ENCODE peak calls at places on chromosomes 3 and 15, in four cellular contexts. One of them, this sample, is unnamed.

GRCh38 chr3:3189961-3190360 is 10.5 kb upstream of the CRBN start:
- DNase-seq in GM12892: no peak
- DNase-seq in HepG2: no peak
- DNase-seq in GM12878: no peak
- DNase-seq in this sample: no peak

GRCh38 chr3:11717768-11718581 is 74.3 kb upstream of the VGLL4 start:
- DNase-seq in GM12892: no peak
- DNase-seq in HepG2: peak; percentile 53
- DNase-seq in GM12878: no peak
- DNase-seq in this sample: no peak

GRCh38 chr15:59611277-59612260 is at the start of gene GCNT3:
- DNase-seq in GM12892: no peak
- DNase-seq in HepG2: peak; percentile 90
- DNase-seq in GM12878: no peak
- DNase-seq in this sample: no peak

GRCh38 chr15:41930221-41930866 is 36.5 kb upstream of the SPTBN5 start:
- DNase-seq in GM12892: no peak
- DNase-seq in HepG2: peak; percentile 15
- DNase-seq in GM12878: peak; percentile 17
- DNase-seq in this sample: no peak

GRCh38 chr3:54294214-54294613 is 171.9 kb downstream of the CACNA2D3 start:
- DNase-seq in GM12892: no peak
- DNase-seq in HepG2: no peak
- DNase-seq in GM12878: no peak
- DNase-seq in this sample: no peak

GRCh38 chr3:150922611-150923010 is 17.4 kb upstream of the MINDY4B start:
- DNase-seq in GM12892: no peak
- DNase-seq in HepG2: no peak
- DNase-seq in GM12878: no peak
- DNase-seq in this sample: no peak

GRCh38 chr15:97652700-97653167 is 307.8 kb upstream of the ARRDC4 start:
- DNase-seq in GM12892: no peak
- DNase-seq in HepG2: no peak
- DNase-seq in GM12878: no peak
- DNase-seq in this sample: no peak

GRCh38 chr3:159941043-159941994 is 47.3 kb upstream of the IL12A start:
- DNase-seq in GM12892: no peak
- DNase-seq in HepG2: no peak
- DNase-seq in GM12878: no peak
- DNase-seq in this sample: no peak

GRCh38 chr15:101151286-101151685 is 100.6 kb downstream of the CHSY1 start:
- DNase-seq in GM12892: no peak
- DNase-seq in HepG2: no peak
- DNase-seq in GM12878: no peak
- DNase-seq in this sample: no peak

GRCh38 chr3:69838217-69838616 is 99.0 kb downstream of the MITF start:
- DNase-seq in GM12892: no peak
- DNase-seq in HepG2: no peak
- DNase-seq in GM12878: no peak
- DNase-seq in this sample: no peak

GRCh38 chr3:188749010-188749617 is 422.7 kb upstream of the TPRG1 start:
- DNase-seq in GM12892: no peak
- DNase-seq in HepG2: no peak
- DNase-seq in GM12878: no peak
- DNase-seq in this sample: no peak

GRCh38 chr15:45457641-45458539 is 64.7 kb downstream of the SLC30A4 start:
- DNase-seq in GM12892: no peak
- DNase-seq in HepG2: peak; percentile 77
- DNase-seq in GM12878: peak; percentile 69
- DNase-seq in this sample: no peak

GRCh38 chr15:40397688-40398412 is 7.7 kb upstream of the IVD start:
- DNase-seq in GM12892: no peak
- DNase-seq in HepG2: no peak
- DNase-seq in GM12878: no peak
- DNase-seq in this sample: no peak

GRCh38 chr15:27249046-27249722 is 278.2 kb downstream of the GABRG3 start:
- DNase-seq in GM12892: no peak
- DNase-seq in HepG2: no peak
- DNase-seq in GM12878: no peak
- DNase-seq in this sample: no peak

GRCh38 chr3:171963546-171963945 is 75.8 kb upstream of the FNDC3B start:
- DNase-seq in GM12892: no peak
- DNase-seq in HepG2: no peak
- DNase-seq in GM12878: no peak
- DNase-seq in this sample: no peak

GRCh38 chr3:48684480-48685143 is 1.1 kb downstream of the NCKIPSD start:
- DNase-seq in GM12892: no peak
- DNase-seq in HepG2: no peak
- DNase-seq in GM12878: no peak
- DNase-seq in this sample: peak; percentile 40

GRCh38 chr3:15427981-15428380 is 583 bp downstream of the EAF1 start:
- DNase-seq in GM12892: no peak
- DNase-seq in HepG2: peak; percentile 35
- DNase-seq in GM12878: no peak
- DNase-seq in this sample: no peak

DNA sequence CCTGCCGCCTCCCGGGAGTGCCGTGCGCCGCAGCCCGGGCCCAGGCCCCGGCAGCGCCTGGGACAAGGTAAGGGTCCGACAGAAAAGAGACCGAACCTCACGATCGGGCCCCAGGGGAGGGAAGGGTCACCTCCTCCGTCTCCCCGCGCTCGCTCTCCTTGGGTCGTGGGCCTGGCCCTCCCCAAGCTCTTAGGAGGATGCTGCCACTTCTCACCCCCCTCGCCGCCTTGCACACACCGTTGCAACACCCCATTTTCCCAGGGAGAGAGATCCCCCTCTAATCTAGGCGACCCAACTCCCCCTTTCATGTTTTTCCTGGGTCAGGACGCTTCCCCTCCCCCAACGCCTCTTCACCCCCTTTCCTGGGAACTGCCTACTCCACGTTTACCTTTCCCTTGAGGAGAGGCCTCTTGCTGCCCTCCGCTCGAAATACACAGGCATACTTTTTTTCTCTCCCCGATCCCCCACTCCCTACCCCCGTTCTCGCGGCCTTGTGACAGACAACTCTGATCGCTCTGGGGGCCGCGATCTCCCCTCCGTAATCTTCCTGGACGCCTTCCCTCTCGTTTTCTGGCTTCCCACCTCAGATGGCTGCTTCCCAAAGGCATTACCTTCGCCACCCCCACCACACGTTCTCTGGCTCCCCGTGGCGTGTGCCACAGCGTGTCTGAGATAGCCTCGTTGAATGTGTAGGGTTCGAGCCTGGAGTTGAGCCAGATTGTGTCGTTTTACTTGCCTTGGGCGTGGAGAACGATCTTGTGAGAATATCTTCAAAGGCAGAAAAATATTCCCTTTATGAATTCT is 698 bp downstream of the SETD5 start:
- DNase-seq in GM12892: no peak
- DNase-seq in HepG2: peak; percentile 40
- DNase-seq in GM12878: no peak
- DNase-seq in this sample: no peak
- TF ChIP-seq POLR2A in GM12892: peak; percentile 11
- TF ChIP-seq POLR2A in HepG2: no peak
- TF ChIP-seq POLR2A in GM12878: peak; percentile 56
- TF ChIP-seq POLR2A in this sample: no peak

GRCh38 chr3:31268868-31269267 is 263.9 kb upstream of the STT3B start:
- DNase-seq in GM12892: no peak
- DNase-seq in HepG2: no peak
- DNase-seq in GM12878: no peak
- DNase-seq in this sample: no peak
- TF ChIP-seq TAF1 in GM12892: no peak
- TF ChIP-seq TAF1 in HepG2: no peak
- TF ChIP-seq TAF1 in GM12878: no peak
- TF ChIP-seq TAF1 in this sample: no peak

GRCh38 chr15:39140060-39140604 is 440.7 kb upstream of the THBS1 start:
- DNase-seq in GM12892: no peak
- DNase-seq in HepG2: peak; percentile 67
- DNase-seq in GM12878: no peak
- DNase-seq in this sample: no peak
- TF ChIP-seq POLR2A in GM12892: no peak
- TF ChIP-seq POLR2A in HepG2: no peak
- TF ChIP-seq POLR2A in GM12878: no peak
- TF ChIP-seq POLR2A in this sample: no peak

GRCh38 chr3:192128922-192129321 is 598.4 kb downstream of the FGF12 start:
- DNase-seq in GM12892: no peak
- DNase-seq in HepG2: peak; percentile 5
- DNase-seq in GM12878: peak; percentile 44
- DNase-seq in this sample: no peak

GRCh38 chr3:192128060-192128459 is 599.3 kb downstream of the FGF12 start:
- DNase-seq in GM12892: no peak
- DNase-seq in HepG2: no peak
- DNase-seq in GM12878: peak; percentile 7
- DNase-seq in this sample: no peak

GRCh38 chr3:192129586-192129985 is 597.8 kb downstream of the FGF12 start:
- DNase-seq in GM12892: no peak
- DNase-seq in HepG2: no peak
- DNase-seq in GM12878: no peak
- DNase-seq in this sample: no peak

GRCh38 chr3:192133271-192133670 is 594.1 kb downstream of the FGF12 start:
- DNase-seq in GM12892: no peak
- DNase-seq in HepG2: no peak
- DNase-seq in GM12878: no peak
- DNase-seq in this sample: no peak

DNA sequence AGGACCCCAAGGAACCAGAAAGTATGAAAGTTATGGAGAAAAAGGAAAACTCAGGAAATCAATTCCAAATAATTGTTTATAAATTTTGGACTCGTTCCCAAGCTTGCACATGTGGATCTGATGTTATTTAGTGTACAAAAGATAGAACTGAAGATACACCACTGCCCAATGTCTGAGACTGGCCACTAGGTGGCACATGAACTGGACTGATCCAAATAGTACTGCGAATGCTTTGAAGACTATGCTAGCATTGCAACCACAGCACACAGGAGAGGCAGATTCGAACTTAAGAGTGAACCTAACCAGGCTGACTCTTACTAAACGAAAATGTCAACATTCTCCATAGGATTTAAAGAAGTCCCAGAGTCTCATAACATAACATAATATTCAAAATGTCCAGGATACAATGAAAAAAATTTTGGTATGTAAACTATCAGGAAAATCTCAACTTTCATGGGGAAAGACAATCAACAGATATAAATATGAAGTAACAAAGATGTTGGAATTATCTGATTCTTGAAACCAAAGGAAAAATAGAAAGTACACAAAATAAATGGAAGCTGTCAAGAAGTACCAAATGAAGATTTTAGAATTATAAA is 596.7 kb downstream of the FGF12 start:
- DNase-seq in GM12892: no peak
- DNase-seq in HepG2: peak; percentile 42
- DNase-seq in GM12878: peak; percentile 13
- DNase-seq in this sample: no peak
- TF ChIP-seq TAF1 in GM12892: no peak
- TF ChIP-seq TAF1 in HepG2: no peak
- TF ChIP-seq TAF1 in GM12878: no peak
- TF ChIP-seq TAF1 in this sample: no peak

DNA sequence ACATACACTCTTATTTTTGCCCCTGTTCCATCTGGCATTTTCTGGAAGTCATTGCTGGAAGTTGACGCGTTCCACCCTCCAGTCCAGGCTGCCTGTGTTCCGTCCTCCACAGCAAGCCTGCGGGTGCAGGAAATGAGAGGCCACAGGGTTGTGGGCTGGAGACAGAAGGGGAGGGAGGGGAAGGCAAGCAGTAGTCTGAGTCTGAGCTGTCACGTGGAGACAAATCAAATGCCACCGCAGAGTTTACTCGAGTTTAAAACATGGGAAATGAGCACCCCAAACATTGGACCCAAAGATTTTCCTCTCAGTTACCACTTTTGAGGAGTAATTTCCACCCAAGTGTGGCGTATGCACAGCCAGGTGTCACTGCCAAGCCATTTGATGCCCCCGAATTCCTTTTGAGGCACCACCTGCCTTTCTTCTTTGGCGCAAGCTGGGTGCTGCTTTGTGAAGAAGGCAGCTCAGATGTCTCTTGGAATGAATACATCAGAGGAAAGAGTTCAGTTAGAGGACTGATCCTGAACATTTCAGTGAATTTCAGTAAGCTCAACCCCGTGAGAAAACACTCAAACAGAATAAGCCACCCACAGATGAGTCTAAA is 204.0 kb downstream of the UACA start:
- DNase-seq in GM12892: no peak
- DNase-seq in HepG2: no peak
- DNase-seq in GM12878: no peak
- DNase-seq in this sample: peak; percentile 49
- TF ChIP-seq POLR2A in GM12892: no peak
- TF ChIP-seq POLR2A in HepG2: no peak
- TF ChIP-seq POLR2A in GM12878: no peak
- TF ChIP-seq POLR2A in this sample: no peak

GRCh38 chr3:197795200-197795599 is 4.1 kb downstream of the LRCH3 start:
- DNase-seq in GM12892: no peak
- DNase-seq in HepG2: peak; percentile 84
- DNase-seq in GM12878: no peak
- DNase-seq in this sample: no peak
- TF ChIP-seq TAF1 in GM12892: no peak
- TF ChIP-seq TAF1 in HepG2: no peak
- TF ChIP-seq TAF1 in GM12878: no peak
- TF ChIP-seq TAF1 in this sample: no peak

DNA sequence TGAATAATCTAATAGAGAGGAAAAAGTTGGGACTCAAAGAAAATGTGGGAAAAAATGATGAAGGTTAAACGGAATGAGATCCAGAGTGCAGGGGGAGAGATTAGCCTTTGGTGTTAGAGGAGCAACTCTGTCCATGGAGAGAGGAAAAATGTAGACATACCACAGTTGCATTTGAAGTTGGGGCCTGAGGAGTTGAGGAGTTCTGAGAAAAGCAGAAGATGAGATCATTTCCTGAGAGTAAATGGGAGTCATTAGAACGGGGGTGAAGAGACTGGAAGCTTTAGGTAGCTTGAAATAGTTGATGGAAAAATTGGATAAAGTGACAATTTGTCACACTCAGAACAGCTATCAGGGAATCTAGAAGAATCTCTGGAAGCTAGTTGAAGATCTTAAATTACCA is 7.3 kb downstream of the CCR5AS start:
- DNase-seq in GM12892: no peak
- DNase-seq in HepG2: no peak
- DNase-seq in GM12878: no peak
- DNase-seq in this sample: no peak
- TF ChIP-seq POLR2A in GM12892: no peak
- TF ChIP-seq POLR2A in HepG2: no peak
- TF ChIP-seq POLR2A in GM12878: no peak
- TF ChIP-seq POLR2A in this sample: no peak

DNA sequence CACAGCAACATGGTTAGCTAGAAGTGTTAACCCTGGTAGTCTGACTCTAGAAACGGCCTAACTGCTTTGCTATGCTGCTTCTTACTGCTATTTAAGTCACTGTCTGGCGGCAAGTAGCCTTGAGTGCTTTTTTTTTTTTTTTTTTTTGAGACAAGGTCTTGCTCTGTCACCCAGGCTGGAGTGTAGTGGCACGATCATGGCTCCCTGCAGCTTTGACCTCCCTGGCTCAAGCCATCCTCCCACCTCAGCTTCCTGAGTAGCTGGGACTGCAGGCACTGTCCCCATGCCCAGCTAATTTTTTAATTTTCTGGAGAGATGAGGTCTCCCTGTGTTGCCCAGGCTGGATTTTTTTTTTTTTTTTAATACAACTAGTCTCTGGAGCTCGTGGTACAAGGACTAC is 93.2 kb downstream of the ITPR1 start:
- DNase-seq in GM12892: no peak
- DNase-seq in HepG2: no peak
- DNase-seq in GM12878: no peak
- DNase-seq in this sample: no peak
- TF ChIP-seq TAF1 in GM12892: no peak
- TF ChIP-seq TAF1 in HepG2: no peak
- TF ChIP-seq TAF1 in GM12878: no peak
- TF ChIP-seq TAF1 in this sample: no peak